ENCODE peak calls at places on chromosomes 2 and 18, in eight cellular contexts. X, V, N, D, P, H, R and Z are unnamed samples.

GRCh38 chr2:196459539-196459938 is 180.0 kb upstream of the CCDC150 start:
- DNase-seq in X (peak; percentile 60), V (no peak), N (no peak), D (no peak), P (no peak), H (no peak), R (no peak), Z (peak; percentile 56)

GRCh38 chr2:10283106-10284062 is 19.3 kb upstream of the HPCAL1 start:
- DNase-seq in X (peak; percentile 90), V (no peak), N (peak; percentile 70), D (peak; percentile 98), P (peak; percentile 82), H (no peak), R (no peak), Z (no peak)

GRCh38 chr2:85710687-85711577 is 16.8 kb downstream of the GNLY start:
- DNase-seq in X (no peak), V (peak; percentile 40), N (peak; percentile 96), D (no peak), P (no peak), H (no peak), R (peak; percentile 80), Z (no peak)

GRCh38 chr2:152716805-152717241 is 438 bp downstream of the PRPF40A start:
- DNase-seq in X (peak; percentile 74), V (peak; percentile 35), N (no peak), D (peak; percentile 14), P (no peak), H (no peak), R (no peak), Z (peak; percentile 60)

GRCh38 chr18:34650121-34650545 is 60.0 kb upstream of the DTNA start:
- DNase-seq in X (no peak), V (no peak), N (no peak), D (no peak), P (no peak), H (no peak), R (no peak), Z (no peak)

GRCh38 chr2:138814123-138814883 is 34.1 kb upstream of the NXPH2 start:
- DNase-seq in X (peak; percentile 2), V (no peak), N (no peak), D (no peak), P (no peak), H (no peak), R (no peak), Z (peak; percentile 25)

GRCh38 chr2:109513749-109514588 is 99.8 kb downstream of the SEPTIN10 start:
- DNase-seq in X (no peak), V (peak; percentile 26), N (no peak), D (no peak), P (no peak), H (no peak), R (no peak), Z (peak; percentile 96)

GRCh38 chr2:230779141-230779523 is 66.5 kb downstream of the CAB39 start:
- DNase-seq in X (no peak), V (no peak), N (no peak), D (no peak), P (no peak), H (no peak), R (no peak), Z (no peak)

GRCh38 chr18:7957297-7957696 is 390.2 kb downstream of the PTPRM start:
- DNase-seq in X (no peak), V (no peak), N (no peak), D (no peak), P (no peak), H (no peak), R (no peak), Z (no peak)

GRCh38 chr18:51666717-51667320 is 469.3 kb upstream of the MEX3C start:
- DNase-seq in X (no peak), V (no peak), N (no peak), D (no peak), P (no peak), H (no peak), R (peak; percentile 59), Z (no peak)

GRCh38 chr18:32422978-32423740 is 47.5 kb downstream of the GAREM1 start:
- DNase-seq in X (no peak), V (no peak), N (no peak), D (no peak), P (no peak), H (no peak), R (no peak), Z (no peak)

GRCh38 chr2:64401501-64401880 is 52.5 kb upstream of the LGALSL start:
- DNase-seq in X (no peak), V (peak; percentile 51), N (no peak), D (no peak), P (no peak), H (no peak), R (no peak), Z (no peak)

GRCh38 chr2:223797073-223797472 is 40.3 kb downstream of the AP1S3 start:
- DNase-seq in X (no peak), V (no peak), N (no peak), D (peak; percentile 33), P (no peak), H (no peak), R (no peak), Z (no peak)

GRCh38 chr2:240960963-240961876 is 37.2 kb upstream of the SNED1 start:
- DNase-seq in X (no peak), V (no peak), N (no peak), D (no peak), P (peak; percentile 73), H (peak; percentile 6), R (no peak), Z (no peak)

GRCh38 chr2:204950695-204951094 is 405.4 kb downstream of the PARD3B start:
- DNase-seq in X (no peak), V (no peak), N (no peak), D (no peak), P (no peak), H (no peak), R (no peak), Z (no peak)

GRCh38 chr2:28692411-28692810 is 59.2 kb upstream of the PPP1CB start:
- DNase-seq in X (no peak), V (no peak), N (no peak), D (no peak), P (no peak), H (no peak), R (no peak), Z (no peak)

GRCh38 chr2:186645999-186646398 is 47.9 kb upstream of the FAM171B start:
- DNase-seq in X (no peak), V (no peak), N (no peak), D (no peak), P (no peak), H (no peak), R (no peak), Z (no peak)

GRCh38 chr2:1656961-1657841 is 87.1 kb downstream of the PXDN start:
- DNase-seq in X (no peak), V (peak; percentile 6), N (no peak), D (no peak), P (peak; percentile 27), H (no peak), R (no peak), Z (no peak)

GRCh38 chr2:40540026-40540425 is 88.1 kb upstream of the SLC8A1 start:
- DNase-seq in X (no peak), V (no peak), N (no peak), D (no peak), P (no peak), H (no peak), R (no peak), Z (no peak)

GRCh38 chr2:161983896-161984295 is 90.1 kb downstream of the DPP4 start:
- DNase-seq in X (no peak), V (no peak), N (no peak), D (no peak), P (no peak), H (no peak), R (no peak), Z (no peak)

GRCh38 chr2:166665991-166666940 is 172.2 kb upstream of the SCN7A start:
- DNase-seq in X (no peak), V (no peak), N (no peak), D (no peak), P (no peak), H (no peak), R (no peak), Z (no peak)

GRCh38 chr2:132550285-132550684 is 119.7 kb downstream of the LYPD1 start:
- DNase-seq in X (no peak), V (no peak), N (no peak), D (no peak), P (no peak), H (no peak), R (no peak), Z (no peak)

GRCh38 chr2:147182260-147182659 is 662.6 kb upstream of the ACVR2A start:
- DNase-seq in X (no peak), V (peak; percentile 30), N (no peak), D (no peak), P (no peak), H (peak; percentile 35), R (no peak), Z (peak; percentile 88)

DNA sequence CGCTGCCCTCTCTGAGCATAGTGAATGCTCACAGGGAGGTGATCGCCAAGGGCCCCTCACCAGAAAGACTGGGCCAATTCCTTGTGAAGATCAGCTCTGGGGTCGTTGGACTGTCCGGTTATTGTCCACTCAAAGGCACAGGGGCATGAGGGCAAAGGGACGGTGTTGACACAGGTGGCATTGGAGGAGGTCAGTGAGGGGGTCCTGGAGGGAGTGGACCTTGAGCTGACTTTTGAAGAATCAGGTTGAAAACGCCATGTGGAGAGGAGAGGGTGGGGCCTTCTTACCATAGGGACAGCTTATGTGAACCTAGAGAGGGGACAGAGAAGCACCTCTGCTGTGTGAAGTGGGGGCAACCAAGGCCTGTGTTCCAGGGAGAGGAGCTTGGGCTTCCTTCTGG is 131.5 kb downstream of the TFCP2L1 start:
- DNase-seq in X (no peak), V (no peak), N (no peak), D (no peak), P (no peak), H (no peak), R (no peak), Z (no peak)
- H3K4me3 ChIP-seq in X (no peak overlapping the region), V (no peak overlapping the region), N (no peak overlapping the region), D (no peak overlapping the region), P (no peak overlapping the region), H (no peak overlapping the region), R (no peak overlapping the region), Z (no peak overlapping the region)

GRCh38 chr2:11420671-11421070 is 45.3 kb downstream of the E2F6 start:
- DNase-seq in X (no peak), V (no peak), N (no peak), D (no peak), P (no peak), H (no peak), R (no peak), Z (no peak)
- H3K4me3 ChIP-seq in X (no peak overlapping the region), V (no peak overlapping the region), N (no peak overlapping the region), D (no peak overlapping the region), P (no peak overlapping the region), H (no peak overlapping the region), R (no peak overlapping the region), Z (no peak overlapping the region)

DNA sequence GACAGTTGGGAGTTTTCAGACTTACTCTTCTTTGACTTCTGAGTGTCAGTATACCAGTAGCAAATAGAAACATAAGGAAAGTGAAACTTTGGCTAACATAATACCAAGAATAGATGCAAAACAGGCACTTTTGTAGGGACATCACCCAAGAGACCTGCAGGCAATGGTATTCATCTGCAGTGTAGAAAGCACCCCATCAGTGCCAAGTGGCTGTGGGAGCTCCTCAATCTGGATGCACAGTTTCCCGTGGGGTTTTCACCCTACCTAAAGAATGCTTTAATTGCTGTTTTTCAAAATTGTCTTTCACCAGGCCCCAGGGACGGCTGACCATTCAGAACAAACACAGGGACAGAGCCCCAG is 96.6 kb upstream of the GPR45 start:
- DNase-seq in X (no peak), V (no peak), N (no peak), D (no peak), P (no peak), H (no peak), R (no peak), Z (peak; percentile 6)
- H3K4me3 ChIP-seq in X (no peak overlapping the region), V (no peak overlapping the region), N (no peak overlapping the region), D (no peak overlapping the region), P (no peak overlapping the region), H (no peak overlapping the region), R (no peak overlapping the region), Z (no peak overlapping the region)

GRCh38 chr2:44348385-44348784 is 12.9 kb downstream of the PREPL start:
- DNase-seq in X (no peak), V (no peak), N (no peak), D (no peak), P (no peak), H (no peak), R (no peak), Z (no peak)
- H3K4me3 ChIP-seq in X (no peak overlapping the region), V (no peak overlapping the region), N (no peak overlapping the region), D (no peak overlapping the region), P (peak overlapping the region; percentile 18), H (no peak overlapping the region), R (no peak overlapping the region), Z (no peak overlapping the region)